ENCODE peak calls at places on chromosomes 5 and 9, in four cellular contexts. L, J, F and I are unnamed samples.

GRCh38 chr9:137070201-137070905 is at the start of gene SAPCD2:
- DNase-seq in J (peak; percentile 94), F (peak; percentile 95), L (peak; percentile 90), I (peak; percentile 84)

GRCh38 chr5:39765381-39765780 is 340.6 kb upstream of the DAB2 start:
- DNase-seq in J (no peak), L (no peak), F (no peak), I (peak; percentile 52)

GRCh38 chr5:150734579-150735384 is 24.0 kb downstream of the DCTN4 start:
- DNase-seq in L (no peak), F (no peak), J (peak; percentile 78), I (no peak)

GRCh38 chr9:107336718-107337360 is 53.8 kb downstream of the RAD23B start:
- DNase-seq in F (no peak), L (no peak), J (peak; percentile 80), I (peak; percentile 59)

GRCh38 chr5:113061851-113062631 is 85.4 kb downstream of the DCP2 start:
- DNase-seq in L (no peak), F (no peak), J (no peak), I (no peak)

GRCh38 chr5:11997942-11998341 is 93.7 kb upstream of the CTNND2 start:
- DNase-seq in L (no peak), J (no peak), F (no peak), I (no peak)

GRCh38 chr9:111356567-111357244 is 26.7 kb upstream of the OR2K2 start:
- DNase-seq in J (peak; percentile 59), L (no peak), F (no peak), I (peak; percentile 5)

GRCh38 chr5:142803428-142804111 is 33.4 kb downstream of the ARHGAP26 start:
- DNase-seq in J (peak; percentile 82), F (no peak), L (no peak), I (peak; percentile 86)

GRCh38 chr9:12790026-12790425 is 15.2 kb downstream of the LURAP1L start:
- DNase-seq in F (no peak), L (no peak), J (no peak), I (no peak)

GRCh38 chr5:10441992-10442435 is 335 bp downstream of the ROPN1L start:
- DNase-seq in J (peak; percentile 62), L (no peak), F (no peak), I (no peak)

GRCh38 chr5:14071433-14071832 is 71.7 kb upstream of the TRIO start:
- DNase-seq in F (no peak), J (no peak), L (no peak), I (no peak)

GRCh38 chr9:65400886-65401285 is 115.9 kb upstream of the FOXD4L5 start:
- DNase-seq in J (no peak), L (peak; percentile 32), F (no peak), I (no peak)

GRCh38 chr9:126431112-126431742 is 104.6 kb downstream of the MVB12B start:
- DNase-seq in L (no peak), J (peak; percentile 34), F (no peak), I (no peak)

GRCh38 chr5:39760385-39761198 is 335.8 kb upstream of the DAB2 start:
- DNase-seq in J (no peak), F (no peak), L (no peak), I (peak; percentile 97)

GRCh38 chr9:101530076-101530711 is 3.5 kb upstream of the RNF20 start:
- DNase-seq in L (peak; percentile 55), J (peak; percentile 92), F (peak; percentile 70), I (peak; percentile 82)

GRCh38 chr9:37511006-37511714 is 25.4 kb downstream of the POLR1E start:
- DNase-seq in J (no peak), L (peak; percentile 36), F (peak; percentile 64), I (peak; percentile 50)

GRCh38 chr5:28958581-28958980 is 1920.2 kb upstream of the CDH9 start:
- DNase-seq in L (no peak), F (no peak), J (no peak), I (no peak)

GRCh38 chr5:131536211-131536826 is 98.7 kb downstream of the RAPGEF6 start:
- DNase-seq in J (no peak), F (no peak), L (no peak), I (no peak)

GRCh38 chr9:87108639-87109038 is 161.3 kb upstream of the GAS1 start:
- DNase-seq in F (no peak), L (no peak), J (no peak), I (no peak)

GRCh38 chr9:94783121-94783664 is 56.7 kb downstream of the AOPEP start:
- DNase-seq in L (peak; percentile 54), F (peak; percentile 95), J (peak; percentile 96), I (peak; percentile 90)

GRCh38 chr5:79011869-79012268 is 26.8 kb upstream of the ARSB start:
- DNase-seq in L (no peak), J (no peak), F (no peak), I (no peak)

GRCh38 chr9:133882849-133883248 is 109.3 kb downstream of the VAV2 start:
- DNase-seq in L (no peak), J (no peak), F (no peak), I (no peak)

GRCh38 chr5:62457071-62457470 is 44.5 kb downstream of the IPO11 start:
- DNase-seq in F (no peak), J (no peak), L (no peak), I (no peak)

GRCh38 chr5:63131618-63132285 is 553.1 kb downstream of the LRRC70 start:
- DNase-seq in F (no peak), J (no peak), L (no peak), I (peak; percentile 74)

GRCh38 chr9:133477992-133478850 is 678 bp downstream of the SLC2A6 start:
- DNase-seq in J (no peak), L (no peak), F (peak; percentile 82), I (no peak)

GRCh38 chr9:33721674-33722358 is 73.5 kb upstream of the PRSS3 start:
- DNase-seq in J (peak; percentile 93), L (peak; percentile 92), F (peak; percentile 89), I (peak; percentile 88)
- TF ChIP-seq CTCF in J (peak; percentile 100), L (peak; percentile 97), F (peak; percentile 97), I (peak; percentile 96)

GRCh38 chr5:35557742-35558141 is 59.9 kb upstream of the SPEF2 start:
- DNase-seq in L (no peak), J (no peak), F (no peak), I (no peak)
- H3K9me3 ChIP-seq in L (no peaks in the 10 kb centered on the region), J (no peaks in the 10 kb centered on the region), F (no peaks in the 10 kb centered on the region), I (no peaks in the 10 kb centered on the region)

DNA sequence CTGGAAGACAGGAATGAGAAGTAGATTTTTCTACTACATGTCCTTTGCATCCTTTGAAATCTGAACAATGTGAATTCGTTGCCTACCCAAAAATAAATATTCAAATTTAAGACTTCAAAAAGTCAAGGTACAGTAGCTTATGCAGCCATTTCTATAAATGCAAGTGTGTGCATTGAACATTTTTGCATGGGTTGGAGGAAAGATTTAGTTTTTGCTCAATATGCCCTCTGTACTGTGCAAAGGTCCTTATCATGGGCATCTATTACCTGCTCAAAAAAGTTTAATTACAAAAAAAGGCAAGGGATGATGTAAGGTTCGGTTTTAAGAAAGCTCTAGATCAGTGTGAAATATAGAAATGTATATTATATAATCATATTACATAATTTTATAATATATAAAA is 22.6 kb downstream of the AKNA start:
- DNase-seq in F (no peak), J (no peak), L (no peak), I (no peak)
- H3K4me3 ChIP-seq in F (no peak overlapping the region), J (no peak overlapping the region), L (no peak overlapping the region), I (no peak overlapping the region)

GRCh38 chr9:124555043-124555442 is 47.8 kb upstream of the NR5A1 start:
- DNase-seq in F (no peak), L (no peak), J (no peak), I (no peak)

GRCh38 chr9:124553738-124554137 is 46.5 kb upstream of the NR5A1 start:
- DNase-seq in J (no peak), L (no peak), F (no peak), I (no peak)

GRCh38 chr9:124550080-124550479 is 42.9 kb upstream of the NR5A1 start:
- DNase-seq in L (no peak), F (no peak), J (no peak), I (no peak)

GRCh38 chr9:124551472-124552339 is 44.5 kb upstream of the NR5A1 start:
- DNase-seq in J (peak; percentile 73), F (peak; percentile 72), L (no peak), I (peak; percentile 75)
- TF ChIP-seq CTCF in J (peak; percentile 57), F (peak; percentile 88), L (no peak), I (peak; percentile 83)

GRCh38 chr5:178768371-178769260 is 38.2 kb upstream of the ZNF354A start:
- DNase-seq in F (no peak), L (no peak), J (no peak), I (no peak)

GRCh38 chr5:178766936-178767912 is 36.8 kb upstream of the ZNF354A start:
- DNase-seq in J (no peak), F (no peak), L (no peak), I (no peak)

GRCh38 chr5:178772351-178772750 is 41.9 kb upstream of the ZNF354A start:
- DNase-seq in F (no peak), L (no peak), J (no peak), I (no peak)

GRCh38 chr5:178770621-178771020 is 40.2 kb upstream of the ZNF354A start:
- DNase-seq in F (no peak), L (no peak), J (no peak), I (no peak)

DNA sequence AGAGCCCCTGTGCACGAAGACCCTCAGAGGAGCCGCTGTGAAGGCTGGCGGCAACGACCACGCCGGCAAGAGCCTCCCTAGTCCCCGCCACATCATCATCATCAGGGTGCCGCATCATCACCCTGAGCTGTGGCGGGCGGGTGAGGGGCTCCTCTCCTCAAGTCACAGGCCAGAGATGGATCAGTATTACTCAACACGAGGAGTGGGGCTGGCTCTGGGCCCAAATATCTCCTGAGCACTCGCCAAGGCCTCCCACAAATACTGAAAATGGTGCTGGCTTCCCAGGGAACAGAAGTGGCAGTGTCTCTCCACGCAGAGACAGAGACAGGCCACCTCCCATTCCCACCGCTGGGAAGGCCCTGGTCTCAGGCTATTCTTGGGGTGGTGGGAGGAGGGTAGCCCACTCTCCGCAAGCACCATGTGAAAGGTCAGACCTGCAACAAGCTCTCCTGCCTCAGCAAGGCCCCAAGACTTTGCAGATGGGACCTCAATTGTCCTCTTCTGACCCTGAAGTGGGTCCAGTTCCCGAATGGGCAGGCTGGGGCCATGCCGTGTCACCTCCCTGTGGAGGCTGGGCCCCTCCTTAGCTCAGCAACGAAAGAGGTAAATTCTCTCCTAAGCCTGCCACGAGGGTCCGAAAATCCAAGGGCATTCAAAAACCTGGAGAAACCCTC is 39.3 kb upstream of the ZNF354A start:
- DNase-seq in F (no peak), J (no peak), L (no peak), I (no peak)
- H3K9me3 ChIP-seq in F (no peaks in the 10 kb centered on the region), J (no peaks in the 10 kb centered on the region), L (no peaks in the 10 kb centered on the region), I (no peaks in the 10 kb centered on the region)